ENCODE peak calls at places on chromosomes 1 and 21, in ten cellular contexts. One of them, this sample, is unnamed.

GRCh38 chr1:31133368-31133767 is 67.9 kb upstream of the PUM1 start:
- DNase-seq in pancreas: no peak
- DNase-seq in CD4-positive, alpha-beta memory T cell: no peak
- DNase-seq in hepatocyte: no peak
- DNase-seq in psoas muscle: no peak
- DNase-seq in Peyer's patch: no peak
- DNase-seq in HCT116: no peak
- DNase-seq in HL-60: no peak
- DNase-seq in neuronal stem cell: no peak
- DNase-seq in GM23338: no peak
- DNase-seq in this sample: no peak

GRCh38 chr1:116489231-116489697 is 81.6 kb downstream of the CD58 start:
- DNase-seq in neuronal stem cell: no peak
- DNase-seq in pancreas: peak; percentile 70
- DNase-seq in CD4-positive, alpha-beta memory T cell: no peak
- DNase-seq in HCT116: peak; percentile 87
- DNase-seq in hepatocyte: peak; percentile 26
- DNase-seq in Peyer's patch: peak; percentile 63
- DNase-seq in psoas muscle: no peak
- DNase-seq in GM23338: no peak
- DNase-seq in HL-60: no peak
- DNase-seq in this sample: peak; percentile 71

GRCh38 chr1:62457955-62458354 is 21.1 kb downstream of the USP1 start:
- DNase-seq in HCT116: no peak
- DNase-seq in pancreas: no peak
- DNase-seq in Peyer's patch: no peak
- DNase-seq in CD4-positive, alpha-beta memory T cell: no peak
- DNase-seq in GM23338: no peak
- DNase-seq in neuronal stem cell: no peak
- DNase-seq in hepatocyte: no peak
- DNase-seq in HL-60: no peak
- DNase-seq in psoas muscle: no peak
- DNase-seq in this sample: no peak

GRCh38 chr1:109776206-109776835 is 12.6 kb upstream of the EPS8L3 start:
- DNase-seq in hepatocyte: no peak
- DNase-seq in neuronal stem cell: no peak
- DNase-seq in Peyer's patch: peak; percentile 39
- DNase-seq in GM23338: no peak
- DNase-seq in HL-60: no peak
- DNase-seq in pancreas: no peak
- DNase-seq in HCT116: no peak
- DNase-seq in CD4-positive, alpha-beta memory T cell: no peak
- DNase-seq in psoas muscle: peak; percentile 28
- DNase-seq in this sample: no peak

GRCh38 chr1:26418865-26419349 is 8.3 kb downstream of the LIN28A start:
- DNase-seq in hepatocyte: peak; percentile 10
- DNase-seq in HCT116: no peak
- DNase-seq in Peyer's patch: no peak
- DNase-seq in GM23338: peak; percentile 99
- DNase-seq in psoas muscle: no peak
- DNase-seq in CD4-positive, alpha-beta memory T cell: no peak
- DNase-seq in HL-60: no peak
- DNase-seq in pancreas: no peak
- DNase-seq in neuronal stem cell: peak; percentile 96
- DNase-seq in this sample: no peak

GRCh38 chr21:15653710-15654109 is 76.1 kb upstream of the USP25 start:
- DNase-seq in psoas muscle: no peak
- DNase-seq in hepatocyte: no peak
- DNase-seq in pancreas: no peak
- DNase-seq in GM23338: no peak
- DNase-seq in HCT116: no peak
- DNase-seq in CD4-positive, alpha-beta memory T cell: no peak
- DNase-seq in neuronal stem cell: no peak
- DNase-seq in HL-60: no peak
- DNase-seq in Peyer's patch: no peak
- DNase-seq in this sample: no peak

GRCh38 chr1:179728266-179728665 is 14.8 kb upstream of the FAM163A start:
- DNase-seq in HL-60: no peak
- DNase-seq in GM23338: no peak
- DNase-seq in CD4-positive, alpha-beta memory T cell: no peak
- DNase-seq in neuronal stem cell: no peak
- DNase-seq in HCT116: no peak
- DNase-seq in hepatocyte: no peak
- DNase-seq in psoas muscle: no peak
- DNase-seq in pancreas: no peak
- DNase-seq in Peyer's patch: no peak
- DNase-seq in this sample: no peak

GRCh38 chr1:13732971-13733667 is 33.1 kb downstream of the PRDM2 start:
- DNase-seq in pancreas: no peak
- DNase-seq in HCT116: no peak
- DNase-seq in Peyer's patch: no peak
- DNase-seq in GM23338: no peak
- DNase-seq in HL-60: no peak
- DNase-seq in CD4-positive, alpha-beta memory T cell: peak; percentile 61
- DNase-seq in psoas muscle: no peak
- DNase-seq in neuronal stem cell: no peak
- DNase-seq in hepatocyte: no peak
- DNase-seq in this sample: no peak

GRCh38 chr1:16971330-16972209 is 8.8 kb downstream of the MFAP2 start:
- DNase-seq in hepatocyte: peak; percentile 71
- DNase-seq in Peyer's patch: no peak
- DNase-seq in GM23338: peak; percentile 75
- DNase-seq in HCT116: peak; percentile 26
- DNase-seq in neuronal stem cell: peak; percentile 58
- DNase-seq in HL-60: no peak
- DNase-seq in psoas muscle: no peak
- DNase-seq in pancreas: no peak
- DNase-seq in CD4-positive, alpha-beta memory T cell: no peak
- DNase-seq in this sample: no peak

GRCh38 chr1:46205794-46206193 is 2.7 kb downstream of the LURAP1 start:
- DNase-seq in psoas muscle: no peak
- DNase-seq in HCT116: no peak
- DNase-seq in Peyer's patch: no peak
- DNase-seq in hepatocyte: no peak
- DNase-seq in pancreas: no peak
- DNase-seq in HL-60: no peak
- DNase-seq in CD4-positive, alpha-beta memory T cell: no peak
- DNase-seq in neuronal stem cell: no peak
- DNase-seq in GM23338: no peak
- DNase-seq in this sample: no peak

GRCh38 chr1:247721222-247721621 is 4.8 kb upstream of the OR6F1 start:
- DNase-seq in GM23338: no peak
- DNase-seq in Peyer's patch: no peak
- DNase-seq in HL-60: no peak
- DNase-seq in hepatocyte: no peak
- DNase-seq in psoas muscle: no peak
- DNase-seq in neuronal stem cell: no peak
- DNase-seq in CD4-positive, alpha-beta memory T cell: no peak
- DNase-seq in pancreas: no peak
- DNase-seq in HCT116: no peak
- DNase-seq in this sample: no peak

GRCh38 chr1:247713753-247714152 is 2.7 kb downstream of the OR6F1 start:
- DNase-seq in neuronal stem cell: no peak
- DNase-seq in hepatocyte: no peak
- DNase-seq in CD4-positive, alpha-beta memory T cell: no peak
- DNase-seq in HCT116: no peak
- DNase-seq in HL-60: no peak
- DNase-seq in psoas muscle: no peak
- DNase-seq in GM23338: no peak
- DNase-seq in pancreas: no peak
- DNase-seq in Peyer's patch: no peak
- DNase-seq in this sample: no peak

GRCh38 chr1:247716546-247716945 is at the start of gene OR6F1:
- DNase-seq in CD4-positive, alpha-beta memory T cell: no peak
- DNase-seq in neuronal stem cell: no peak
- DNase-seq in Peyer's patch: no peak
- DNase-seq in psoas muscle: no peak
- DNase-seq in HL-60: no peak
- DNase-seq in GM23338: no peak
- DNase-seq in HCT116: no peak
- DNase-seq in hepatocyte: no peak
- DNase-seq in pancreas: no peak
- DNase-seq in this sample: no peak
- H3K27ac ChIP-seq in CD4-positive, alpha-beta memory T cell: no peak within 1 kb of the TSS
- H3K27ac ChIP-seq in neuronal stem cell: no peak within 1 kb of the TSS
- H3K27ac ChIP-seq in Peyer's patch: no peak within 1 kb of the TSS
- H3K27ac ChIP-seq in psoas muscle: no peak within 1 kb of the TSS
- H3K27ac ChIP-seq in HL-60: no peak within 1 kb of the TSS
- H3K27ac ChIP-seq in GM23338: no peak within 1 kb of the TSS
- H3K27ac ChIP-seq in HCT116: no peak within 1 kb of the TSS
- H3K27ac ChIP-seq in hepatocyte: no peak within 1 kb of the TSS
- H3K27ac ChIP-seq in pancreas: no peak within 1 kb of the TSS
- H3K27ac ChIP-seq in this sample: no peak within 1 kb of the TSS

GRCh38 chr1:151991663-151992344 is 1.9 kb downstream of the S100A10 start:
- DNase-seq in Peyer's patch: no peak
- DNase-seq in hepatocyte: no peak
- DNase-seq in psoas muscle: no peak
- DNase-seq in pancreas: no peak
- DNase-seq in HL-60: no peak
- DNase-seq in CD4-positive, alpha-beta memory T cell: no peak
- DNase-seq in HCT116: no peak
- DNase-seq in neuronal stem cell: no peak
- DNase-seq in GM23338: no peak
- DNase-seq in this sample: no peak
- H3K27ac ChIP-seq in Peyer's patch: peak overlapping the region; percentile 98
- H3K27ac ChIP-seq in hepatocyte: peak overlapping the region; percentile 100
- H3K27ac ChIP-seq in psoas muscle: peak overlapping the region; percentile 76
- H3K27ac ChIP-seq in pancreas: peak overlapping the region; percentile 84
- H3K27ac ChIP-seq in HL-60: no peak overlapping the region
- H3K27ac ChIP-seq in CD4-positive, alpha-beta memory T cell: peak overlapping the region; percentile 92
- H3K27ac ChIP-seq in HCT116: peak overlapping the region; percentile 87
- H3K27ac ChIP-seq in neuronal stem cell: no peak overlapping the region
- H3K27ac ChIP-seq in GM23338: no peak overlapping the region
- H3K27ac ChIP-seq in this sample: peak overlapping the region; percentile 100

DNA sequence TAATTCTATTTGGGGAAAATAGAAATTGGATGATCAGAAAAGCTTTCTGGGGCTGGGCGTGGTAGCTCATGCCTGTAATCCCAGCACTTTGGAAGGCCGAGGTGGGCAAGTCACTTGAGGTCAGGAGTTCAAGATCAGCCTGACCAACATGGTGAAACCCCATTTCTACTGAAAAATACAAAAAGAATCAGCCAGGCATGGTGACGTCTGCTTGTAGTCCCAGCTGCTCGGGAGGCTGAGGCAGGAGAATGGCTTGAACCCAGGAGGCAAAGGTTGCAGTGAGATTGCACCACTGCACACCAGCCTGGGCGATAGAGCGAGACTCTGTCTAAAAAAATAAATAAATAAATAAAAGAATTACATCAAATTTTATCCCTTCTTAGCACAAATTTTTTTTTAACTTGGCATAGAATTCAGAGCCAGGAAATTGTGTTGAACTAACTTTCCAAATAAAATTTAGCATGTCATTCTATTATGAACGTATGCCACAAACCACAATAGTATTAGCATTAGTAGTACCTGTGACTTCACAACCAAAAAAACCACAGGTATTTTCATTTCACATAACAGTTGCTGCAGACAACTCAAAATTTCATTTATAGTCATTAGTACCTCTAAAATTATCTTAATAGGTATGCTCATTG is 4.5 kb upstream of the ANKRD13C start:
- DNase-seq in hepatocyte: no peak
- DNase-seq in GM23338: no peak
- DNase-seq in pancreas: no peak
- DNase-seq in psoas muscle: no peak
- DNase-seq in HCT116: no peak
- DNase-seq in HL-60: no peak
- DNase-seq in Peyer's patch: no peak
- DNase-seq in CD4-positive, alpha-beta memory T cell: no peak
- DNase-seq in neuronal stem cell: no peak
- DNase-seq in this sample: peak; percentile 18
- H3K27ac ChIP-seq in hepatocyte: no peak overlapping the region
- H3K27ac ChIP-seq in GM23338: no peak overlapping the region
- H3K27ac ChIP-seq in pancreas: no peak overlapping the region
- H3K27ac ChIP-seq in psoas muscle: no peak overlapping the region
- H3K27ac ChIP-seq in HCT116: no peak overlapping the region
- H3K27ac ChIP-seq in HL-60: no peak overlapping the region
- H3K27ac ChIP-seq in Peyer's patch: no peak overlapping the region
- H3K27ac ChIP-seq in CD4-positive, alpha-beta memory T cell: no peak overlapping the region
- H3K27ac ChIP-seq in neuronal stem cell: no peak overlapping the region
- H3K27ac ChIP-seq in this sample: peak overlapping the region; percentile 47

DNA sequence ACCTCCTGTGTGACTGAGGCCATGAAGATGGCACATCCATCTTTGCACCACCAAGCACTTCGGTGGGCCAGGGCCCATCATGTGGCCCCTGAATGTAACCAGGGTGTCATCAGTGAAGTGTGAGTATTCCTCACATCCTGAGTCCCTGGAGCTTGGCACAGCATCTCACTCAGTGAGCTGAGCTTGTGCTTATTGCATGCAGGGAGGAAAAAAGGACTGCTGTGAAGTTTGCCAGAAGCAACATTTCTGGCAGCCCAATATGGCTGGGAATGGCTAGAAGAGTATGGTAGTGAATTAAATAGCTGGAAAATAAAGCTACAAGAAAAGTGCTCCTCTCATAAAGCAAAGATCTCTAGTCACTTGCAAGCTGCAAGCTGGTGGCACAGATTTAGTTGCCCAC is 109.3 kb downstream of the TNFSF18 start:
- DNase-seq in hepatocyte: no peak
- DNase-seq in psoas muscle: no peak
- DNase-seq in HL-60: no peak
- DNase-seq in Peyer's patch: no peak
- DNase-seq in HCT116: no peak
- DNase-seq in neuronal stem cell: no peak
- DNase-seq in GM23338: no peak
- DNase-seq in CD4-positive, alpha-beta memory T cell: no peak
- DNase-seq in pancreas: no peak
- DNase-seq in this sample: no peak
- H3K27ac ChIP-seq in hepatocyte: no peak overlapping the region
- H3K27ac ChIP-seq in psoas muscle: no peak overlapping the region
- H3K27ac ChIP-seq in HL-60: no peak overlapping the region
- H3K27ac ChIP-seq in Peyer's patch: no peak overlapping the region
- H3K27ac ChIP-seq in HCT116: no peak overlapping the region
- H3K27ac ChIP-seq in neuronal stem cell: no peak overlapping the region
- H3K27ac ChIP-seq in GM23338: no peak overlapping the region
- H3K27ac ChIP-seq in CD4-positive, alpha-beta memory T cell: no peak overlapping the region
- H3K27ac ChIP-seq in pancreas: no peak overlapping the region
- H3K27ac ChIP-seq in this sample: no peak overlapping the region